ENCODE peak calls at places on chromosomes 2 and 18, in seven cellular contexts. J, O, L, H, P, K and G are unnamed samples.
A peak's percentile ranks its signal among the peaks of the same experiment; 100 is the strongest.

GRCh38 chr2:144330951-144331651 is 188.8 kb downstream of the ZEB2 start:
- DNase-seq in J (peak; percentile 18), O (no peak), L (peak; percentile 46), H (no peak), P (peak; percentile 35), K (no peak), G (no peak)

GRCh38 chr2:145043399-145043834 is 523.5 kb upstream of the ZEB2 start:
- DNase-seq in J (no peak), O (no peak), L (peak; percentile 15), H (no peak), P (no peak), K (no peak), G (no peak)

GRCh38 chr18:21991897-21992296 is 177.5 kb upstream of the GATA6 start:
- DNase-seq in J (no peak), O (no peak), L (peak; percentile 87), H (peak; percentile 87), P (no peak), K (peak; percentile 34), G (peak; percentile 69)

GRCh38 chr2:225113356-225114015 is 71.2 kb upstream of the DOCK10 start:
- DNase-seq in J (no peak), O (no peak), L (no peak), H (no peak), P (no peak), K (no peak), G (no peak)

GRCh38 chr2:25168256-25169072 is at the start of gene POMC:
- DNase-seq in J (peak; percentile 21), O (no peak), L (peak; percentile 63), H (peak; percentile 29), P (peak; percentile 49), K (no peak), G (peak; percentile 68)

GRCh38 chr2:150279673-150280072 is 207.8 kb downstream of the RND3 start:
- DNase-seq in J (no peak), O (no peak), L (no peak), H (no peak), P (peak; percentile 60), K (no peak), G (no peak)

GRCh38 chr18:79422783-79423165 is 27.0 kb downstream of the NFATC1 start:
- DNase-seq in J (no peak), O (no peak), L (no peak), H (no peak), P (no peak), K (no peak), G (no peak)

GRCh38 chr2:149825473-149825872 is 237.9 kb upstream of the MMADHC start:
- DNase-seq in J (no peak), O (no peak), L (no peak), H (no peak), P (no peak), K (no peak), G (no peak)

GRCh38 chr2:160652236-160652635 is 158.6 kb upstream of the RBMS1 start:
- DNase-seq in J (no peak), O (no peak), L (peak; percentile 66), H (peak; percentile 93), P (no peak), K (no peak), G (no peak)

GRCh38 chr18:28087173-28087563 is 89.8 kb downstream of the CDH2 start:
- DNase-seq in J (no peak), O (peak; percentile 33), L (no peak), H (no peak), P (no peak), K (no peak), G (no peak)

GRCh38 chr18:7663305-7664023 is 96.3 kb downstream of the PTPRM start:
- DNase-seq in J (no peak), O (no peak), L (no peak), H (no peak), P (peak; percentile 11), K (no peak), G (no peak)

GRCh38 chr2:49288113-49288710 is 133.9 kb upstream of the FSHR start:
- DNase-seq in J (no peak), O (no peak), L (no peak), H (no peak), P (no peak), K (no peak), G (no peak)

GRCh38 chr2:11213090-11213638 is 57.9 kb downstream of the SLC66A3 start:
- DNase-seq in J (peak; percentile 61), O (no peak), L (peak; percentile 1), H (peak; percentile 69), P (no peak), K (no peak), G (no peak)

GRCh38 chr2:37614061-37614802 is 57.2 kb downstream of the CDC42EP3 start:
- DNase-seq in J (peak; percentile 95), O (no peak), L (peak; percentile 27), H (peak; percentile 63), P (peak; percentile 95), K (no peak), G (no peak)

GRCh38 chr2:120390381-120391055 is 44.6 kb downstream of the INHBB start:
- DNase-seq in J (no peak), O (no peak), L (no peak), H (no peak), P (no peak), K (no peak), G (no peak)

GRCh38 chr18:741931-742512 is 29.6 kb upstream of the ENOSF1 start:
- DNase-seq in J (peak; percentile 63), O (no peak), L (peak; percentile 58), H (no peak), P (peak; percentile 63), K (no peak), G (no peak)

GRCh38 chr2:75311521-75311920 is 112.2 kb upstream of the TACR1 start:
- DNase-seq in J (no peak), O (no peak), L (no peak), H (no peak), P (no peak), K (no peak), G (no peak)

GRCh38 chr2:75309596-75310290 is 110.4 kb upstream of the TACR1 start:
- DNase-seq in J (peak; percentile 42), O (no peak), L (no peak), H (peak; percentile 8), P (peak; percentile 56), K (no peak), G (no peak)

GRCh38 chr2:75310915-75311314 is 111.6 kb upstream of the TACR1 start:
- DNase-seq in J (peak; percentile 57), O (no peak), L (no peak), H (no peak), P (peak; percentile 66), K (no peak), G (no peak)

GRCh38 chr2:75315436-75315835 is 116.1 kb upstream of the TACR1 start:
- DNase-seq in J (no peak), O (no peak), L (no peak), H (no peak), P (no peak), K (no peak), G (no peak)

GRCh38 chr2:75311993-75312392 is 112.7 kb upstream of the TACR1 start:
- DNase-seq in J (no peak), O (no peak), L (peak; percentile 67), H (no peak), P (no peak), K (no peak), G (peak; percentile 82)
- H4K8ac ChIP-seq in J (no peak overlapping the region), O (no peak overlapping the region), L (no peak overlapping the region), H (no peak overlapping the region), P (no peak overlapping the region), K (no peak overlapping the region), G (no peak overlapping the region)

DNA sequence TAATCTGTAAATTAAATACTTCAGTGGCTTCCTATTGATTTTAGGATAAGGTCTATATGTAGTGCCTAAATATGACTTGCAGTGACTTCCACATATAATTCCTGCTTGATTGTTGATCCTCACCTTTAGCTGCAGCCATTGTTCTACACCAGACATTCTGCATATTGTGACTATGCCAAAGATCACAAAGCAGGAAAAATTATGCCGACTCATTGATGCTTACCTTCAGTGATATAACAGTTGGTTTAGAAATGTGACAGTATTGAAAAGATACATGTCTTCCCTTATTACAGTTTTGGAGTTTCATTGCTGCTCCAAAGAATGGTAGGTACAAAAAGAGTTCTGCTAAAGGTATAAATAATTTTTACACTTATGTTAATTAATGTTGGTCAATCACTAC is 12.3 kb upstream of the SPAG16 start:
- DNase-seq in J (no peak), O (no peak), L (no peak), H (no peak), P (no peak), K (no peak), G (no peak)
- H4K8ac ChIP-seq in J (no peak overlapping the region), O (no peak overlapping the region), L (no peak overlapping the region), H (no peak overlapping the region), P (no peak overlapping the region), K (no peak overlapping the region), G (no peak overlapping the region)

GRCh38 chr2:178328037-178328436 is 122.9 kb downstream of the PRKRA start:
- DNase-seq in J (peak; percentile 77), O (no peak), L (no peak), H (no peak), P (peak; percentile 41), K (no peak), G (no peak)

GRCh38 chr2:178331474-178332431 is 119.2 kb downstream of the PRKRA start:
- DNase-seq in J (no peak), O (no peak), L (no peak), H (no peak), P (no peak), K (no peak), G (no peak)

GRCh38 chr2:178333851-178334250 is 117.1 kb downstream of the PRKRA start:
- DNase-seq in J (no peak), O (no peak), L (no peak), H (no peak), P (no peak), K (no peak), G (no peak)

GRCh38 chr2:178327516-178327915 is 123.5 kb downstream of the PRKRA start:
- DNase-seq in J (peak; percentile 64), O (no peak), L (no peak), H (no peak), P (peak; percentile 44), K (no peak), G (no peak)

DNA sequence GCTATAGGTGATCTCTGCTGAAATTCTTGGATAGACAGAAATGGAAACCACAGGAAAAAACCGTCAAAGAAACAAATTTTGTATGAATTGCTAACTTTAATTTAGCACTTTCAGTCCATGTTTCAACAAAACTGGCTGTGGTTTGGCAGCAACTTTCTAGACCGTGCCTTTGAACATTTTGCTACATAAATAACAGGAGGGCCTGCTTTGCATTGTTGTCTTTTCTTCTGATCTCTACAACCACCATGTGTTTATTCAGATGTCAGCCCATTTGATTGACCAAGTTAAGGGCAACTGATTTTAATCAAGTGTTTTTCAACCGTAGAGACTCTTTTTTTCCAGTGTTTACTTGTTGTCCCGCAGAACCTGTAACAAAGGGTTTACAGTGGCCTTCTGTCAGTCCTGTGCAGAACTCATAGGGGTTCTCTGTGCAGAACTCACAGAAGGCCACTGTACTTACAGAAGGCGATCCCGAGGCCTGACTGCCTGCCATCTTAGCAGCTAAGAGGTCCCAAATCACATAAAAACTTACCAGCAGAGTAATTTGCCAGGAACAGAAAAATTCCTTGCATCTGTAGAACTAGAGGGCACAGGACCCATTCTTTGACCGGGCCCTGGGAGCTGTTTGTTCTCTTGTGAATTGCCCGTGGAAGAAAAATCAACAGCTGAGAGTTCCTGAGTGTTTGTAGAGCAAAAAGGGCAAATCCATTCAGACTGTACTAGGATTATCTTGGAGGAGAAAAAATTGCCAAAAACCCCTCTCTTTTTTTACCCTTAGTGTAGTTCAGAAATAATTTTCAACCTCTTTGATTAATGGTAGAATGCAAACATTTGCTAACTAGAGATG is 120.6 kb downstream of the PRKRA start:
- DNase-seq in J (no peak), O (no peak), L (no peak), H (no peak), P (no peak), K (no peak), G (no peak)
- H4K8ac ChIP-seq in J (no peak overlapping the region), O (no peak overlapping the region), L (no peak overlapping the region), H (no peak overlapping the region), P (no peak overlapping the region), K (no peak overlapping the region), G (no peak overlapping the region)

GRCh38 chr2:69804416-69804815 is 25.0 kb upstream of the GMCL1 start:
- DNase-seq in J (no peak), O (no peak), L (no peak), H (no peak), P (no peak), K (no peak), G (no peak)
- H4K8ac ChIP-seq in J (no peak overlapping the region), O (no peak overlapping the region), L (no peak overlapping the region), H (no peak overlapping the region), P (no peak overlapping the region), K (peak overlapping the region; percentile 66), G (no peak overlapping the region)